ENCODE peak calls at places on chromosome 18, in four cellular contexts. One of them, this sample, is unnamed. For H3K9me3, the result is how much of the 10 kb centered on the place peaks cover.

GRCh38 chr18:9861157-9861556 is 24.6 kb upstream of the TXNDC2 start:
- DNase-seq in ovary: no peak
- DNase-seq in CD8-positive, alpha-beta memory T cell: no peak
- DNase-seq in GM23248: no peak
- DNase-seq in this sample: no peak

GRCh38 chr18:76573325-76574025 is 78.4 kb upstream of the ZNF516 start:
- DNase-seq in ovary: no peak
- DNase-seq in CD8-positive, alpha-beta memory T cell: no peak
- DNase-seq in GM23248: peak
- DNase-seq in this sample: no peak

GRCh38 chr18:12362473-12363174 is 14.4 kb downstream of the AFG3L2 start:
- DNase-seq in ovary: no peak
- DNase-seq in CD8-positive, alpha-beta memory T cell: no peak
- DNase-seq in GM23248: no peak
- DNase-seq in this sample: no peak

GRCh38 chr18:62616331-62616805 is 93.5 kb downstream of the ZCCHC2 start:
- DNase-seq in ovary: no peak
- DNase-seq in CD8-positive, alpha-beta memory T cell: no peak
- DNase-seq in GM23248: peak
- DNase-seq in this sample: no peak

GRCh38 chr18:28109781-28110460 is 67.0 kb downstream of the CDH2 start:
- DNase-seq in ovary: no peak
- DNase-seq in CD8-positive, alpha-beta memory T cell: no peak
- DNase-seq in GM23248: peak
- DNase-seq in this sample: no peak

GRCh38 chr18:74493689-74494088 is 2.5 kb upstream of the CNDP2 start:
- DNase-seq in ovary: no peak
- DNase-seq in CD8-positive, alpha-beta memory T cell: peak
- DNase-seq in GM23248: peak
- DNase-seq in this sample: peak

GRCh38 chr18:61308795-61309393 is 24.3 kb upstream of the CDH20 start:
- DNase-seq in ovary: no peak
- DNase-seq in CD8-positive, alpha-beta memory T cell: no peak
- DNase-seq in GM23248: no peak
- DNase-seq in this sample: no peak

GRCh38 chr18:27964811-27965210 is 212.1 kb downstream of the CDH2 start:
- DNase-seq in ovary: no peak
- DNase-seq in CD8-positive, alpha-beta memory T cell: no peak
- DNase-seq in GM23248: no peak
- DNase-seq in this sample: no peak

GRCh38 chr18:57793630-57793986 is 9.5 kb downstream of the ATP8B1 start:
- DNase-seq in ovary: no peak
- DNase-seq in CD8-positive, alpha-beta memory T cell: no peak
- DNase-seq in GM23248: no peak
- DNase-seq in this sample: no peak

GRCh38 chr18:44625367-44625766 is 55.3 kb upstream of the SETBP1 start:
- DNase-seq in ovary: no peak
- DNase-seq in CD8-positive, alpha-beta memory T cell: no peak
- DNase-seq in GM23248: no peak
- DNase-seq in this sample: no peak

GRCh38 chr18:57863706-57864105 is 60.6 kb upstream of the ATP8B1 start:
- DNase-seq in ovary: no peak
- DNase-seq in CD8-positive, alpha-beta memory T cell: no peak
- DNase-seq in GM23248: peak
- DNase-seq in this sample: no peak

GRCh38 chr18:29226201-29226600 is 1049.3 kb upstream of the CDH2 start:
- DNase-seq in ovary: no peak
- DNase-seq in CD8-positive, alpha-beta memory T cell: no peak
- DNase-seq in GM23248: no peak
- DNase-seq in this sample: no peak

GRCh38 chr18:36942264-36942663 is 113.3 kb downstream of the KIAA1328 start:
- DNase-seq in ovary: no peak
- DNase-seq in CD8-positive, alpha-beta memory T cell: no peak
- DNase-seq in GM23248: peak
- DNase-seq in this sample: peak

GRCh38 chr18:57950542-57950941 is 93.5 kb upstream of the NEDD4L start:
- DNase-seq in ovary: no peak
- DNase-seq in CD8-positive, alpha-beta memory T cell: no peak
- DNase-seq in GM23248: no peak
- DNase-seq in this sample: no peak

GRCh38 chr18:63003899-63004298 is 288.6 kb downstream of the PHLPP1 start:
- DNase-seq in ovary: no peak
- DNase-seq in CD8-positive, alpha-beta memory T cell: no peak
- DNase-seq in GM23248: no peak
- DNase-seq in this sample: no peak

GRCh38 chr18:36519358-36519757 is 221.8 kb downstream of the FHOD3 start:
- DNase-seq in ovary: no peak
- DNase-seq in CD8-positive, alpha-beta memory T cell: no peak
- DNase-seq in GM23248: peak
- DNase-seq in this sample: no peak

GRCh38 chr18:45841060-45841764 is 15.7 kb downstream of the SIGLEC15 start:
- DNase-seq in ovary: no peak
- DNase-seq in CD8-positive, alpha-beta memory T cell: no peak
- DNase-seq in GM23248: no peak
- DNase-seq in this sample: no peak

GRCh38 chr18:23063502-23063901 is 71.8 kb upstream of the CABLES1 start:
- DNase-seq in ovary: no peak
- DNase-seq in CD8-positive, alpha-beta memory T cell: no peak
- DNase-seq in GM23248: no peak
- DNase-seq in this sample: no peak

GRCh38 chr18:36850527-36851201 is 21.7 kb downstream of the KIAA1328 start:
- DNase-seq in ovary: no peak
- DNase-seq in CD8-positive, alpha-beta memory T cell: no peak
- DNase-seq in GM23248: peak
- DNase-seq in this sample: no peak

GRCh38 chr18:48724939-48725338 is 186.1 kb downstream of the CTIF start:
- DNase-seq in ovary: no peak
- DNase-seq in CD8-positive, alpha-beta memory T cell: no peak
- DNase-seq in GM23248: no peak
- DNase-seq in this sample: no peak
- H3K9me3 ChIP-seq in ovary: under half
- H3K9me3 ChIP-seq in CD8-positive, alpha-beta memory T cell: under half
- H3K9me3 ChIP-seq in GM23248: under half
- H3K9me3 ChIP-seq in this sample: under half

GRCh38 chr18:78892721-78893120 is 86.9 kb upstream of the SALL3 start:
- DNase-seq in ovary: no peak
- DNase-seq in CD8-positive, alpha-beta memory T cell: no peak
- DNase-seq in GM23248: no peak
- DNase-seq in this sample: no peak
- H3K9me3 ChIP-seq in ovary: under half
- H3K9me3 ChIP-seq in CD8-positive, alpha-beta memory T cell: under half
- H3K9me3 ChIP-seq in GM23248: under half
- H3K9me3 ChIP-seq in this sample: under half

GRCh38 chr18:78665644-78666043 is 314.0 kb upstream of the SALL3 start:
- DNase-seq in ovary: no peak
- DNase-seq in CD8-positive, alpha-beta memory T cell: no peak
- DNase-seq in GM23248: no peak
- DNase-seq in this sample: no peak
- H3K9me3 ChIP-seq in ovary: under half
- H3K9me3 ChIP-seq in CD8-positive, alpha-beta memory T cell: under half
- H3K9me3 ChIP-seq in GM23248: under half
- H3K9me3 ChIP-seq in this sample: under half

GRCh38 chr18:14940738-14941137 is 192.8 kb downstream of the ANKRD30B start:
- DNase-seq in ovary: no peak
- DNase-seq in CD8-positive, alpha-beta memory T cell: no peak
- DNase-seq in GM23248: no peak
- DNase-seq in this sample: no peak

GRCh38 chr18:14936313-14936712 is 188.3 kb downstream of the ANKRD30B start:
- DNase-seq in ovary: no peak
- DNase-seq in CD8-positive, alpha-beta memory T cell: no peak
- DNase-seq in GM23248: no peak
- DNase-seq in this sample: no peak

GRCh38 chr18:14935210-14935609 is 187.2 kb downstream of the ANKRD30B start:
- DNase-seq in ovary: no peak
- DNase-seq in CD8-positive, alpha-beta memory T cell: no peak
- DNase-seq in GM23248: no peak
- DNase-seq in this sample: no peak

GRCh38 chr18:14939141-14939540 is 191.2 kb downstream of the ANKRD30B start:
- DNase-seq in ovary: no peak
- DNase-seq in CD8-positive, alpha-beta memory T cell: no peak
- DNase-seq in GM23248: no peak
- DNase-seq in this sample: no peak

GRCh38 chr18:14937271-14937670 is 189.3 kb downstream of the ANKRD30B start:
- DNase-seq in ovary: no peak
- DNase-seq in CD8-positive, alpha-beta memory T cell: no peak
- DNase-seq in GM23248: no peak
- DNase-seq in this sample: no peak
- H3K9me3 ChIP-seq in ovary: under half
- H3K9me3 ChIP-seq in CD8-positive, alpha-beta memory T cell: under half
- H3K9me3 ChIP-seq in GM23248: under half
- H3K9me3 ChIP-seq in this sample: under half

GRCh38 chr18:72089432-72089831 is 454.7 kb downstream of the CBLN2 start:
- DNase-seq in ovary: no peak
- DNase-seq in CD8-positive, alpha-beta memory T cell: no peak
- DNase-seq in GM23248: no peak
- DNase-seq in this sample: no peak
- H3K9me3 ChIP-seq in ovary: under half
- H3K9me3 ChIP-seq in CD8-positive, alpha-beta memory T cell: under half
- H3K9me3 ChIP-seq in GM23248: under half
- H3K9me3 ChIP-seq in this sample: under half

GRCh38 chr18:4060427-4061281 is 394.5 kb downstream of the DLGAP1 start:
- DNase-seq in ovary: no peak
- DNase-seq in CD8-positive, alpha-beta memory T cell: no peak
- DNase-seq in GM23248: no peak
- DNase-seq in this sample: no peak

GRCh38 chr18:4063545-4063944 is 391.6 kb downstream of the DLGAP1 start:
- DNase-seq in ovary: no peak
- DNase-seq in CD8-positive, alpha-beta memory T cell: no peak
- DNase-seq in GM23248: no peak
- DNase-seq in this sample: no peak

DNA sequence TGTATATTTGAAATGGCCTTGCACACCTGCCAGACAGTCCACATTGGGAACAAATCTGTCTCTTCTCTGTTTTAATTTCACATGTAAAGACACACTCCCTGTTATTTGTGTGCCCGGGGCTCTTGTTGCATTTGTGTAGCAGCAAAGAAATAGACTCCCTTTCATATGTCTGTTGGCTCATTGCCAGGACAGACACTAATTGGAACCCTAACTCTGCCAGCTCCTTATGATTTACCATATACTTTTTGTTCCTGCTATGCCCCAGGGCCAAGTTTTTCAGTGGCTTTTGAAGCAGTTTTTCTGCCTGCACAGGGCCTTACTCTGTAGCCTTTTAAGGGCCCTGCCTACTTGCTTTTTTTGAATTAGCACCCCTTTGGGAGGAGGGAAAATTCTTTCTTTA is 396.9 kb downstream of the DLGAP1 start:
- DNase-seq in ovary: no peak
- DNase-seq in CD8-positive, alpha-beta memory T cell: no peak
- DNase-seq in GM23248: no peak
- DNase-seq in this sample: no peak
- H3K9me3 ChIP-seq in ovary: under half
- H3K9me3 ChIP-seq in CD8-positive, alpha-beta memory T cell: under half
- H3K9me3 ChIP-seq in GM23248: under half
- H3K9me3 ChIP-seq in this sample: under half

GRCh38 chr18:35306588-35307250 is 16.7 kb upstream of the ZSCAN30 start:
- DNase-seq in ovary: no peak
- DNase-seq in CD8-positive, alpha-beta memory T cell: no peak
- DNase-seq in GM23248: no peak
- DNase-seq in this sample: no peak
- H3K9me3 ChIP-seq in ovary: under half
- H3K9me3 ChIP-seq in CD8-positive, alpha-beta memory T cell: half or more
- H3K9me3 ChIP-seq in GM23248: under half
- H3K9me3 ChIP-seq in this sample: half or more